ENCODE peak calls at places on chromosomes 16 and 17, in six cellular contexts. U, G, R, N, W and C are unnamed samples.

GRCh38 chr16:1181715-1182671 is 29.1 kb downstream of the CACNA1H start:
- DNase-seq in R (peak; percentile 95), W (no peak), N (peak; percentile 88), G (peak; percentile 61), U (peak; percentile 87), C (peak; percentile 71)

GRCh38 chr17:55442462-55442861 is 20.8 kb upstream of the MMD start:
- DNase-seq in U (no peak), R (no peak), G (no peak), W (no peak), N (no peak), C (no peak)

GRCh38 chr17:4194796-4195195 is 51.8 kb downstream of the CYB5D2 start:
- DNase-seq in U (no peak), R (no peak), N (no peak), G (no peak), W (no peak), C (no peak)

GRCh38 chr17:32503251-32504165 is 16.7 kb downstream of the CDK5R1 start:
- DNase-seq in U (peak; percentile 53), W (no peak), G (no peak), N (no peak), R (peak; percentile 37), C (no peak)

GRCh38 chr17:64282753-64283080 is 19.7 kb upstream of the TEX2 start:
- DNase-seq in N (no peak), U (no peak), W (no peak), G (no peak), R (no peak), C (peak; percentile 16)

GRCh38 chr17:61189968-61190367 is 209.7 kb upstream of the TBX2 start:
- DNase-seq in G (no peak), N (no peak), R (no peak), W (no peak), U (no peak), C (no peak)

GRCh38 chr16:1997591-1998359 is 8.0 kb downstream of the SYNGR3 start:
- DNase-seq in G (no peak), U (no peak), N (peak; percentile 27), R (no peak), W (no peak), C (no peak)

GRCh38 chr17:45739786-45740185 is 44.3 kb upstream of the CRHR1 start:
- DNase-seq in N (no peak), U (peak; percentile 85), W (no peak), G (no peak), R (peak; percentile 53), C (no peak)

GRCh38 chr16:85363881-85364280 is 249.2 kb upstream of the GSE1 start:
- DNase-seq in N (peak; percentile 96), U (no peak), W (no peak), R (no peak), G (no peak), C (no peak)

GRCh38 chr17:57085448-57086068 is 512 bp downstream of the AKAP1 start:
- DNase-seq in R (peak; percentile 87), G (peak; percentile 65), N (peak; percentile 81), W (peak; percentile 89), U (peak; percentile 86), C (peak; percentile 74)

GRCh38 chr16:8565498-8565897 is 24.8 kb downstream of the TMEM114 start:
- DNase-seq in G (no peak), N (no peak), R (no peak), W (no peak), U (no peak), C (no peak)

GRCh38 chr16:89442588-89442987 is 47.8 kb downstream of the ANKRD11 start:
- DNase-seq in U (no peak), W (no peak), R (no peak), N (no peak), G (no peak), C (no peak)

GRCh38 chr16:15451098-15451731 is 16.8 kb downstream of the BMERB1 start:
- DNase-seq in W (no peak), G (no peak), R (no peak), N (no peak), U (no peak), C (no peak)

GRCh38 chr17:48374650-48375230 is 55.3 kb downstream of the SKAP1 start:
- DNase-seq in G (no peak), N (no peak), R (no peak), U (no peak), W (peak; percentile 24), C (peak; percentile 51)

GRCh38 chr17:44307387-44308186 is 814 bp upstream of the RUNDC3A start:
- DNase-seq in U (no peak), R (peak; percentile 77), G (no peak), W (peak; percentile 89), N (peak; percentile 73), C (peak; percentile 92)

GRCh38 chr17:67559381-67559966 is 158.3 kb upstream of the NOL11 start:
- DNase-seq in G (no peak), U (no peak), W (no peak), R (no peak), N (no peak), C (no peak)

GRCh38 chr17:79988163-79988971 is 47.3 kb downstream of the TBC1D16 start:
- DNase-seq in W (no peak), R (peak; percentile 79), U (no peak), G (no peak), N (peak; percentile 93), C (no peak)

GRCh38 chr16:79613009-79613408 is 12.5 kb upstream of the MAF start:
- DNase-seq in G (no peak), W (no peak), U (no peak), R (no peak), N (no peak), C (no peak)

DNA sequence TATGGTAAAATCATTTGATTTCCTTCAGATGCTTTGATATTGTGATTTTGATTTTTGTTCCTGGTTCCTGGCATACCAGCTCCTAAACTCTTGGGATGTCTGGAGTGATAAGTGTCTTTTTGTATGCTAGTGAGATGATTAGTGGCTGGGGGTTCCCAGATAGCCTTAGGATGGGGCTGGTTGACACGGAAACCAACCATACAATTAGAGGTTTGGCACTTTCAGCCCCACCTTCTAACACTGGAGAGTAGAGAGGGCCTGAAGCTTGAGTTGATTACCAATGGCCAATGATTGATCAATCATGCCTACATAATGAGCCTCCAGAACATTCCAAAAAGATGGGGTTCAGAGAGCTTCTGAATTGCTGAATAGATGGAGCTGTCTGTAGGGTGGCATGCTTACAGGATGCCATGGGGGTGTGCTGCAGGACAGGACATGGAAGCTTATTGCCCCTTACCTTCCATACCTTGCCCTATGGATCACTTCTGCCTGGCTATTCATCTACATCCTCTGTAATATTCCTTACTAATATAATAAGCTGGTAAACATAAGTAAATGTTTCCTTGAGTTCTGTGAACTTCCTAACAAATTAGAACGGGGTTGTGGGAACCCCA is 22.8 kb downstream of the RNF112 start:
- DNase-seq in W (no peak), G (no peak), N (no peak), R (no peak), U (no peak), C (no peak)
- H3K4me3 ChIP-seq in W (no peak overlapping the region), G (no peak overlapping the region), N (no peak overlapping the region), R (no peak overlapping the region), U (no peak overlapping the region), C (no peak overlapping the region)

GRCh38 chr17:51479303-51479702 is 219.0 kb downstream of the UTP18 start:
- DNase-seq in G (no peak), U (no peak), N (no peak), R (no peak), W (no peak), C (no peak)
- H3K4me3 ChIP-seq in G (no peak overlapping the region), U (no peak overlapping the region), N (no peak overlapping the region), R (no peak overlapping the region), W (no peak overlapping the region), C (no peak overlapping the region)

DNA sequence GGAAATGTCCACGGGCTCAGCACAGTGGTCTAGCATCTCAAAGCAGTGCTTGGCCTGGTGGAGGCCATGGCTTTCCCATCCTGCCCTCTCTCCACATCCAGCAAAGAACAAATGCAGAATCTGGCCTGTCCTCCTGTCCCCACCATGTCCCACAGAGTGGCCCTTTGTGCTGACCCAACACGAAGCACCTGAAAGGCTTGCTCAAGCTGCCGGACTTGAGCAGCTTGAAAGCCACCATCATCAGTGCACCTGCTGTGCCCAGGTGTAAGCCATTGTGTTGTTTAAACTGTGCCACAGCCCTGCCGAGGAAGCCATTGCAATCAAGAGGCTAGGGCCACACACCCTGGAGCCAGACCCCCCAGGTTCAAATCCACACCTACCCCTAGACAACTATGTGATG is 115.5 kb downstream of the SOCS1 start:
- DNase-seq in N (no peak), W (no peak), R (no peak), G (no peak), U (no peak), C (no peak)
- H3K4me3 ChIP-seq in N (no peak overlapping the region), W (no peak overlapping the region), R (no peak overlapping the region), G (no peak overlapping the region), U (no peak overlapping the region), C (no peak overlapping the region)

GRCh38 chr17:82296511-82297279 is 20.7 kb downstream of the CD7 start:
- DNase-seq in G (no peak), N (no peak), W (no peak), U (no peak), R (no peak), C (no peak)
- H3K4me3 ChIP-seq in G (peak overlapping the region; percentile 47), N (no peak overlapping the region), W (no peak overlapping the region), U (peak overlapping the region; percentile 51), R (no peak overlapping the region), C (peak overlapping the region; percentile 67)

GRCh38 chr17:7178973-7179316 is 225 bp downstream of the ASGR1 start:
- DNase-seq in U (no peak), N (no peak), W (no peak), G (no peak), R (no peak), C (no peak)

GRCh38 chr17:7177210-7177953 is 1.8 kb downstream of the ASGR1 start:
- DNase-seq in U (peak; percentile 85), R (peak; percentile 87), W (peak; percentile 95), N (peak; percentile 90), G (peak; percentile 68), C (peak; percentile 63)

GRCh38 chr17:7176870-7177209 is 2.3 kb downstream of the ASGR1 start:
- DNase-seq in G (no peak), U (no peak), R (no peak), N (peak; percentile 41), W (peak; percentile 55), C (no peak)

GRCh38 chr17:7177954-7178477 is 1.2 kb downstream of the ASGR1 start:
- DNase-seq in G (no peak), N (peak; percentile 36), W (peak; percentile 70), R (no peak), U (no peak), C (no peak)

GRCh38 chr17:7179317-7180254 is at the start of gene ASGR1:
- DNase-seq in R (no peak), G (no peak), U (no peak), N (no peak), W (no peak), C (no peak)
- H3K4me3 ChIP-seq in R (no peak within 1 kb of the TSS), G (no peak within 1 kb of the TSS), U (no peak within 1 kb of the TSS), N (no peak within 1 kb of the TSS), W (no peak within 1 kb of the TSS), C (no peak within 1 kb of the TSS)